ENCODE peak calls at places on chromosomes 11 and 22, in four cellular contexts. J, E, H and Y are unnamed samples.

GRCh38 chr11:129747161-129747560 is 68.5 kb upstream of the TMEM45B start:
- DNase-seq in E (no peak), J (no peak), H (no peak), Y (no peak)

GRCh38 chr11:32006799-32007388 is 84.0 kb upstream of the RCN1 start:
- DNase-seq in J (peak; percentile 51), H (no peak), E (no peak), Y (peak; percentile 10)

GRCh38 chr11:117761993-117762392 is 35.0 kb downstream of the DSCAML1 start:
- DNase-seq in J (no peak), E (no peak), H (no peak), Y (no peak)

GRCh38 chr11:2582436-2582931 is 117.3 kb downstream of the KCNQ1OT1 start:
- DNase-seq in H (no peak), J (no peak), E (no peak), Y (no peak)

GRCh38 chr11:78022397-78023396 is at the start of gene KCTD14:
- DNase-seq in H (no peak), E (peak; percentile 73), J (no peak), Y (peak; percentile 67)

GRCh38 chr22:21866821-21867527 is 471 bp downstream of the MAPK1 start:
- DNase-seq in J (no peak), E (peak; percentile 38), H (no peak), Y (peak; percentile 42)

GRCh38 chr11:15472405-15472799 is 357.7 kb downstream of the INSC start:
- DNase-seq in E (no peak), H (no peak), J (no peak), Y (no peak)

GRCh38 chr11:46554205-46555162 is 39.3 kb downstream of the AMBRA1 start:
- DNase-seq in H (no peak), J (peak; percentile 80), E (no peak), Y (no peak)

GRCh38 chr11:126310229-126310991 is 6.5 kb downstream of the DCPS start:
- DNase-seq in H (peak; percentile 15), E (peak; percentile 81), J (peak; percentile 74), Y (peak; percentile 62)
- H3K4me3 ChIP-seq in H (no peak overlapping the region), E (no peak overlapping the region), J (no peak overlapping the region), Y (no peak overlapping the region)

DNA sequence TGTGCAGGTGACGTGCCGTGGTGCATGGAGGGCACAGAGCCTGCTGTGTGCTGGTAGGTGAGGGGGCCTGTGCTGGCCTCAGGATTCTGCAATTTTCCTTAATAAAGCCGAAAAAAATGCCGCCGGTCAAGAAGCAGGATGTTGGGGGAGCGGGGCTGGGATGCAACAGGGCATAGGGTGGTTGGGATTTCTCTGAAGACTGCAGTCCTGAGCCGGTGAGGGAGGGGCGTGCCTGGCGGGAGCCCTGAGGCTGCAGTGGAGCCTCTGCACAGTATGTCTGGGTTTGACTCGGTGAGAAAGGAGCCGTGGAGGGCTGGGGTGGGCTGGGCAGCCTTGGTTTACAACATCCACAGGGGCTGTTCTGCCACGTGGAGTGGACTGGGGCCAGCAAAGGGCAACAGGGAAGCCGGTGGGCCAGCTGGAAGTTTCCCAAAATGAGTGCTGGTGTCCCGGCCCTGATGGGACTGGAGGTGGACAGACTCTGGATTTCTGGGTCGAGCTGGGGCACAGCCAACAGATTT is 1.3 kb downstream of the CDHR5 start:
- DNase-seq in E (no peak), H (no peak), J (no peak), Y (no peak)
- H3K36me3 ChIP-seq in E (no peaks in the 10 kb centered on the region), H (no peaks in the 10 kb centered on the region), J (peaks cover 2% of the 10 kb centered on the region), Y (peaks cover 9% of the 10 kb centered on the region)

GRCh38 chr11:114482114-114482513 is 42.8 kb downstream of the REXO2 start:
- DNase-seq in E (no peak), H (no peak), J (no peak), Y (no peak)

GRCh38 chr11:114479331-114479730 is 40.1 kb downstream of the REXO2 start:
- DNase-seq in J (peak; percentile 28), E (no peak), H (no peak), Y (no peak)

GRCh38 chr11:114478768-114479167 is 39.5 kb downstream of the REXO2 start:
- DNase-seq in J (no peak), E (no peak), H (no peak), Y (peak; percentile 33)

GRCh38 chr11:114472661-114473060 is 33.4 kb downstream of the REXO2 start:
- DNase-seq in H (no peak), J (no peak), E (no peak), Y (no peak)

DNA sequence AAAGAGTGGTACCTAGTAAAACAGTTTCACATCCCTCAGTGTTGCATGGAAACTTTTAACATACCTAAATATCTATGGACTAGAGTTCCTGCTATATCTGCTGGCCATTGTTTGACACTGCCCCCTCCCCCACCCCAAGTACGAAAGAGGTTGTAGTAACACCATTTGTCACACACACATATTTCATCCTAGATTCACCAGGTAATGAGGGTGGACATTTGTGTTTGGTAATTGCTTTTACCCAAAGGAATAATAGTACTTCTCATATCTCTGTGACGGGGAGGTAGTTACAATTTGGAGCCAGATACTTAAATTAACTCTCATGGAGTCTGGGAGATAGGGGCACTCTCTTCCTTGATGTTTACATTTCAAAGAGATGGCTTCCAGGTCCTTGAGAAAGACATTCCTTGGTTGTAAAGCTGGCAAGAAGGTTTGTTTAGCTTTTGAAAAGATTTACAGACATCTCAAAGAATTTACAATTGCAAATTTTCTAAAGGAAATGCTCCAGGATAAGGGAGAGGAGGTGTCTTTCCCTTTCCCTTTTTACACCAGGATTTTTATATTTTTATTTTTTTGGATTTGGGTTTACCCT is 38.8 kb downstream of the REXO2 start:
- DNase-seq in J (no peak), E (no peak), H (no peak), Y (no peak)
- H3K9me3 ChIP-seq in J (no peaks in the 10 kb centered on the region), E (no peaks in the 10 kb centered on the region), H (no peaks in the 10 kb centered on the region), Y (no peaks in the 10 kb centered on the region)

GRCh38 chr11:59145534-59145933 is 2.9 kb downstream of the FAM111A start:
- DNase-seq in J (peak; percentile 64), H (no peak), E (no peak), Y (no peak)

GRCh38 chr11:59144579-59145345 is 2.1 kb downstream of the FAM111A start:
- DNase-seq in J (peak; percentile 78), E (peak; percentile 91), H (peak; percentile 53), Y (peak; percentile 91)

GRCh38 chr11:59141673-59142460 is 789 bp upstream of the FAM111A start:
- DNase-seq in H (no peak), E (no peak), J (peak; percentile 68), Y (no peak)

GRCh38 chr11:59142530-59143507 is at the start of gene FAM111A:
- DNase-seq in E (peak; percentile 93), J (peak; percentile 86), H (peak; percentile 86), Y (peak; percentile 91)

GRCh38 chr11:59144096-59144495 is 1.4 kb downstream of the FAM111A start:
- DNase-seq in J (peak; percentile 0), H (no peak), E (no peak), Y (no peak)
- H3K4me3 ChIP-seq in J (peak overlapping the region; percentile 48), H (peak overlapping the region; percentile 94), E (peak overlapping the region; percentile 51), Y (peak overlapping the region; percentile 72)

DNA sequence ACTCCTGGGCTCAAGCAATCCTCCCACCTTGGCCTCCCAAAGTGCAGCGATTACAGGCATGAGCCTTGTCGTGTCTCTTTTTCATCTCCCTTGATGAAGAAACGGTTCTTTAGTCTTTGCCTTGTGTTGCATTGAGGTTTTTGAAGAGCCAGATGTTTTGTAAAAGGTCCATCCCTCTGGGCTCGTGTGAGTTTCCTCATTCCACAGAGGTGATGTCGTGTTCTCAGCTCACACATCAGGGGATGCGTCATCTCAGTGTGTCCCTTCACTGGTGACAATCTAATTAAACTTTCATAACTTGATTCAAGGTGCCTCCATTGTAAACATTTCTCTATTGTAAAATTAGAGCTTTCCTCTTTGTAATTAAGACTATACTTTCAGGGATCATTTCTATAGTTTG is 29.7 kb upstream of the TEF start:
- DNase-seq in J (peak; percentile 55), H (no peak), E (no peak), Y (no peak)
- H3K36me3 ChIP-seq in J (peaks cover 91% of the 10 kb centered on the region), H (peaks cover 89% of the 10 kb centered on the region), E (peaks cover 8% of the 10 kb centered on the region), Y (peaks cover 84% of the 10 kb centered on the region)